ENCODE peak calls at places on chromosome 11, in five cellular contexts. R is MM.1S, Y is neural progenitor cell, K is OCI-LY7, A is PC-3. U is an unnamed sample.

GRCh38 chr11:41201156-41201555 is 258.3 kb downstream of the LRRC4C start:
- DNase-seq in Y (peak; percentile 77), A (peak; percentile 64), K (peak; percentile 26), R (peak; percentile 30), U (no peak)

GRCh38 chr11:78465169-78465942 is 47.7 kb upstream of the GAB2 start:
- DNase-seq in A (no peak), Y (no peak), K (peak; percentile 65), R (peak; percentile 92), U (no peak)

GRCh38 chr11:34585870-34586654 is 34.8 kb upstream of the EHF start:
- DNase-seq in A (peak; percentile 84), K (peak; percentile 33), Y (peak; percentile 66), R (peak; percentile 55), U (peak; percentile 56)

GRCh38 chr11:838441-839279 is 3.7 kb downstream of the POLR2L start:
- DNase-seq in Y (peak; percentile 47), R (no peak), A (no peak), K (no peak), U (no peak)

GRCh38 chr11:118924591-118925585 is 838 bp downstream of the BCL9L start:
- DNase-seq in R (peak; percentile 42), A (peak; percentile 54), K (peak; percentile 72), Y (peak; percentile 81), U (no peak)

GRCh38 chr11:13262096-13262495 is 15.5 kb upstream of the BMAL1 start:
- DNase-seq in Y (no peak), A (peak; percentile 22), K (no peak), R (no peak), U (peak; percentile 23)

GRCh38 chr11:26025680-26026079 is 306.2 kb upstream of the ANO3 start:
- DNase-seq in A (no peak), R (peak; percentile 1), K (no peak), Y (no peak), U (no peak)

GRCh38 chr11:96339704-96340554 is 3.1 kb downstream of the MAML2 start:
- DNase-seq in Y (no peak), R (no peak), K (no peak), A (no peak), U (no peak)

GRCh38 chr11:3042496-3043314 is 14.5 kb downstream of the CARS1 start:
- DNase-seq in A (no peak), R (no peak), K (no peak), Y (no peak), U (no peak)

GRCh38 chr11:23991140-23991539 is 505.7 kb upstream of the LUZP2 start:
- DNase-seq in A (no peak), K (no peak), Y (no peak), R (no peak), U (no peak)

GRCh38 chr11:86672007-86672621 is at the start of gene ME3:
- DNase-seq in Y (peak; percentile 65), R (peak; percentile 68), K (no peak), A (peak; percentile 53), U (no peak)

GRCh38 chr11:120182790-120183491 is 27.9 kb upstream of the OAF start:
- DNase-seq in Y (no peak), K (peak; percentile 4), R (no peak), A (peak; percentile 47), U (no peak)

GRCh38 chr11:125253795-125254525 is 89.4 kb downstream of the PKNOX2 start:
- DNase-seq in Y (no peak), K (no peak), R (no peak), A (no peak), U (no peak)

GRCh38 chr11:73194593-73194992 is 23.5 kb upstream of the P2RY2 start:
- DNase-seq in R (no peak), A (peak; percentile 96), K (no peak), Y (no peak), U (no peak)

GRCh38 chr11:12167098-12167999 is 57.0 kb downstream of the MICAL2 start:
- DNase-seq in A (peak; percentile 98), Y (no peak), K (no peak), R (no peak), U (peak; percentile 95)

GRCh38 chr11:102144357-102145342 is 34.4 kb downstream of the YAP1 start:
- DNase-seq in R (no peak), A (peak; percentile 55), K (no peak), Y (peak; percentile 15), U (no peak)

GRCh38 chr11:126115253-126115540 is 52.5 kb upstream of the CDON start:
- DNase-seq in R (no peak), A (peak; percentile 45), Y (no peak), K (no peak), U (no peak)

GRCh38 chr11:11841605-11842425 is at the start of gene USP47:
- DNase-seq in A (peak; percentile 79), R (peak; percentile 89), Y (peak; percentile 97), K (peak; percentile 90), U (peak; percentile 76)

GRCh38 chr11:95154514-95154913 is 64.9 kb downstream of the ENDOD1 start:
- DNase-seq in K (peak; percentile 78), Y (peak; percentile 80), R (peak; percentile 64), A (peak; percentile 69), U (peak; percentile 41)

GRCh38 chr11:64436025-64436424 is 77.1 kb downstream of the RPS6KA4 start:
- DNase-seq in R (peak; percentile 67), K (no peak), A (peak; percentile 82), Y (no peak), U (no peak)

GRCh38 chr11:11265994-11266606 is 87.0 kb downstream of the CSNK2A3 start:
- DNase-seq in K (peak; percentile 74), R (peak; percentile 58), Y (peak; percentile 69), A (peak; percentile 70), U (peak; percentile 16)

GRCh38 chr11:18699848-18700261 is 1.3 kb downstream of the TMEM86A start:
- DNase-seq in K (no peak), R (no peak), A (no peak), Y (no peak), U (no peak)

GRCh38 chr11:90646266-90646665 is 423.4 kb upstream of the CHORDC1 start:
- DNase-seq in R (no peak), K (no peak), A (peak; percentile 24), Y (no peak), U (no peak)

GRCh38 chr11:76638267-76639197 is 32.0 kb downstream of the LRRC32 start:
- DNase-seq in A (no peak), K (no peak), R (no peak), Y (no peak), U (no peak)

GRCh38 chr11:28259177-28259843 is 151.1 kb downstream of the METTL15 start:
- DNase-seq in Y (no peak), A (no peak), R (peak; percentile 90), K (no peak), U (no peak)

GRCh38 chr11:102843474-102843873 is at the start of gene MMP3:
- DNase-seq in K (no peak), Y (no peak), A (peak; percentile 73), R (no peak), U (no peak)

GRCh38 chr11:130246719-130247118 is 68.0 kb downstream of the ZBTB44 start:
- DNase-seq in Y (no peak), K (no peak), A (peak; percentile 50), R (no peak), U (no peak)

GRCh38 chr11:130244851-130245250 is 69.9 kb downstream of the ZBTB44 start:
- DNase-seq in K (no peak), R (no peak), A (no peak), Y (no peak), U (no peak)

GRCh38 chr11:130247289-130247688 is 67.4 kb downstream of the ZBTB44 start:
- DNase-seq in A (no peak), Y (no peak), K (no peak), R (no peak), U (no peak)

GRCh38 chr11:130246270-130246669 is 68.4 kb downstream of the ZBTB44 start:
- DNase-seq in Y (no peak), A (no peak), K (no peak), R (no peak), U (no peak)

GRCh38 chr11:130249371-130249770 is 65.3 kb downstream of the ZBTB44 start:
- DNase-seq in Y (no peak), K (no peak), R (no peak), A (no peak), U (no peak)
- TF ChIP-seq EZH2phosphoT487 in Y (no peak), K (no peak), R (no peak), A (no peak), U (no peak)

GRCh38 chr11:61736310-61736709 is 16.1 kb upstream of the MYRF start:
- DNase-seq in K (no peak), Y (no peak), A (peak; percentile 56), R (no peak), U (no peak)

GRCh38 chr11:61737131-61737530 is 15.3 kb upstream of the MYRF start:
- DNase-seq in R (no peak), K (peak; percentile 31), A (no peak), Y (no peak), U (no peak)

GRCh38 chr11:61738776-61739175 is 13.7 kb upstream of the MYRF start:
- DNase-seq in K (no peak), A (no peak), Y (no peak), R (no peak), U (no peak)

GRCh38 chr11:61739413-61739812 is 13.0 kb upstream of the MYRF start:
- DNase-seq in R (no peak), K (no peak), Y (no peak), A (no peak), U (no peak)

GRCh38 chr11:61737636-61738386 is 14.6 kb upstream of the MYRF start:
- DNase-seq in Y (no peak), R (no peak), K (no peak), A (no peak), U (no peak)
- TF ChIP-seq EZH2phosphoT487 in Y (no peak), R (no peak), K (no peak), A (no peak), U (no peak)

GRCh38 chr11:61694971-61695706 is 14.9 kb downstream of the DAGLA start:
- DNase-seq in A (peak; percentile 44), R (no peak), K (no peak), Y (peak; percentile 55), U (no peak)
- TF ChIP-seq EZH2phosphoT487 in A (no peak), R (no peak), K (no peak), Y (no peak), U (no peak)

GRCh38 chr11:44467931-44468330 is 97.5 kb upstream of the CD82 start:
- DNase-seq in R (no peak), K (no peak), Y (peak; percentile 18), A (no peak), U (no peak)

GRCh38 chr11:44467413-44467812 is 98.0 kb upstream of the CD82 start:
- DNase-seq in R (no peak), Y (peak; percentile 59), K (no peak), A (no peak), U (no peak)

GRCh38 chr11:44463751-44464150 is 101.7 kb upstream of the CD82 start:
- DNase-seq in A (no peak), Y (no peak), K (no peak), R (no peak), U (no peak)

GRCh38 chr11:44466531-44467179 is 98.8 kb upstream of the CD82 start:
- DNase-seq in Y (no peak), K (no peak), R (no peak), A (no peak), U (no peak)

DNA sequence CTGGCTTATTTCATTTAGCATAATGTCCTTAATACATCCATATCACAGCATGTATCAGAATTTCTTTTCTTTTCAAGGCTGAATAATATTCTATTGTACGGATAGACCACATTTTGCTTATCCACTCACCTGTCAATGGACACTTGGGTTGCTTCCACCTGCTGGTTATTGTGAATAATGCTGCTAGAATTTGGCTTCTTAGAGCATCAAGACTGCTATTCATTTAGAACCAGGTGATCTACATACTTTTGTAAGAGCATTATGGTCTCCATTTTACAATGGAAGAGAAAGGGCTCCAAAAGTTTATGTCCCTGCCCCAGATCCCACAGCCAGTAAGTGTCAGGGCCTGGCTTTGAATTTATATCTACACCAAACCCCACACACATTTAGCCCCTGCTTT is 100.7 kb upstream of the CD82 start:
- DNase-seq in R (no peak), Y (no peak), A (peak; percentile 37), K (peak; percentile 35), U (peak; percentile 53)
- TF ChIP-seq EZH2phosphoT487 in R (no peak), Y (no peak), A (no peak), K (no peak), U (no peak)